ENCODE peak calls at places on chromosome 15, in four cellular contexts. One of them, this sample, is unnamed.

GRCh38 chr15:31337352-31338031 is 10.9 kb downstream of the KLF13 start:
- DNase-seq in tibial artery: no peak
- DNase-seq in A673: no peak
- DNase-seq in adrenal gland: no peak
- DNase-seq in this sample: no peak

GRCh38 chr15:77036537-77037474 is 34.1 kb downstream of the TSPAN3 start:
- DNase-seq in adrenal gland: no peak
- DNase-seq in A673: no peak
- DNase-seq in tibial artery: peak
- DNase-seq in this sample: no peak

GRCh38 chr15:88394553-88395159 is 72.5 kb downstream of the MRPL46 start:
- DNase-seq in adrenal gland: peak
- DNase-seq in tibial artery: no peak
- DNase-seq in A673: no peak
- DNase-seq in this sample: no peak

GRCh38 chr15:45048784-45049631 is 26.0 kb downstream of the SORD start:
- DNase-seq in adrenal gland: peak
- DNase-seq in tibial artery: no peak
- DNase-seq in A673: no peak
- DNase-seq in this sample: no peak

GRCh38 chr15:38745611-38746010 is 181.0 kb upstream of the RASGRP1 start:
- DNase-seq in A673: no peak
- DNase-seq in tibial artery: no peak
- DNase-seq in adrenal gland: no peak
- DNase-seq in this sample: no peak

GRCh38 chr15:63555520-63555919 is 41.7 kb upstream of the FBXL22 start:
- DNase-seq in adrenal gland: no peak
- DNase-seq in tibial artery: no peak
- DNase-seq in A673: no peak
- DNase-seq in this sample: no peak

GRCh38 chr15:70348581-70349344 is 251.0 kb upstream of the TLE3 start:
- DNase-seq in A673: no peak
- DNase-seq in adrenal gland: peak
- DNase-seq in tibial artery: no peak
- DNase-seq in this sample: no peak

GRCh38 chr15:87287156-87287555 is 969.4 kb downstream of the NTRK3 start:
- DNase-seq in adrenal gland: no peak
- DNase-seq in A673: no peak
- DNase-seq in tibial artery: no peak
- DNase-seq in this sample: no peak

GRCh38 chr15:68312701-68313204 is 35.2 kb downstream of the FEM1B start:
- DNase-seq in adrenal gland: no peak
- DNase-seq in tibial artery: peak
- DNase-seq in A673: no peak
- DNase-seq in this sample: no peak

GRCh38 chr15:79290642-79291275 is 8.2 kb downstream of the ANKRD34C start:
- DNase-seq in A673: peak
- DNase-seq in tibial artery: no peak
- DNase-seq in adrenal gland: no peak
- DNase-seq in this sample: no peak

GRCh38 chr15:63597033-63597790 is at the start of gene FBXL22:
- DNase-seq in tibial artery: peak
- DNase-seq in A673: no peak
- DNase-seq in adrenal gland: no peak
- DNase-seq in this sample: no peak

GRCh38 chr15:70237626-70238025 is 139.9 kb upstream of the TLE3 start:
- DNase-seq in tibial artery: no peak
- DNase-seq in A673: no peak
- DNase-seq in adrenal gland: no peak
- DNase-seq in this sample: no peak

GRCh38 chr15:89368566-89369223 is 34.1 kb upstream of the POLG start:
- DNase-seq in tibial artery: no peak
- DNase-seq in A673: no peak
- DNase-seq in adrenal gland: no peak
- DNase-seq in this sample: no peak

GRCh38 chr15:78000927-78001249 is 76.6 kb downstream of the TBC1D2B start:
- DNase-seq in adrenal gland: no peak
- DNase-seq in tibial artery: peak
- DNase-seq in A673: no peak
- DNase-seq in this sample: no peak

GRCh38 chr15:98943609-98944111 is 63.9 kb downstream of the PGPEP1L start:
- DNase-seq in tibial artery: no peak
- DNase-seq in A673: no peak
- DNase-seq in adrenal gland: no peak
- DNase-seq in this sample: peak

GRCh38 chr15:25181290-25182097 is 226.7 kb downstream of the SNRPN start:
- DNase-seq in tibial artery: peak
- DNase-seq in adrenal gland: no peak
- DNase-seq in A673: no peak
- DNase-seq in this sample: peak

DNA sequence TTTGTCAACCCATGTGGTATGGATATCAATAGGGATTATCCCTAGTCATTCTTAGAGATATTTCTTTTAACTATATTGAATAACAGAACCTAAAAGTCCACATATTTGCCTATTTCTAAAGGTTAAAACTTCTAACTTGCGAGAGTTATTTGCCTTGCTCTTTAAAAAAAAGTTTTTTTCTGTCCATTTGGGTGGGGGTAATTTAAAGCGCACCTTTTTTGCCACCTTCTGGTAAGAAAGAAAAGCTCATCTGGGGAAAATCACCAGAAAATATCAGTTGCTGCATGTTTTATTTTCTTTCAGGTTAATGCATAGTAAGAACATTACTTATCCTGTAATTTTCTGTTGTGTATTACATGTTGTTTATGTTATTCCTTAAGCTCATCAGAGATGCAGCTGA is 242.0 kb upstream of the GOLGA6L4 start:
- DNase-seq in tibial artery: no peak
- DNase-seq in adrenal gland: no peak
- DNase-seq in A673: no peak
- DNase-seq in this sample: no peak
- TF ChIP-seq CTCF in tibial artery: no peak
- TF ChIP-seq CTCF in adrenal gland: no peak
- TF ChIP-seq CTCF in A673: no peak
- TF ChIP-seq CTCF in this sample: no peak

GRCh38 chr15:41966920-41967465 is 5.4 kb downstream of the EHD4 start:
- DNase-seq in A673: no peak
- DNase-seq in tibial artery: peak
- DNase-seq in adrenal gland: no peak
- DNase-seq in this sample: no peak

GRCh38 chr15:41965441-41966413 is 6.6 kb downstream of the EHD4 start:
- DNase-seq in A673: no peak
- DNase-seq in tibial artery: peak
- DNase-seq in adrenal gland: no peak
- DNase-seq in this sample: no peak

GRCh38 chr15:41966414-41966812 is 5.9 kb downstream of the EHD4 start:
- DNase-seq in tibial artery: peak
- DNase-seq in A673: no peak
- DNase-seq in adrenal gland: no peak
- DNase-seq in this sample: no peak

GRCh38 chr15:41968738-41969137 is 3.6 kb downstream of the EHD4 start:
- DNase-seq in adrenal gland: no peak
- DNase-seq in tibial artery: no peak
- DNase-seq in A673: peak
- DNase-seq in this sample: no peak

GRCh38 chr15:41967506-41968206 is 4.7 kb downstream of the EHD4 start:
- DNase-seq in tibial artery: peak
- DNase-seq in adrenal gland: peak
- DNase-seq in A673: peak
- DNase-seq in this sample: no peak
- H3K27ac ChIP-seq in tibial artery: peak
- H3K27ac ChIP-seq in adrenal gland: peak
- H3K27ac ChIP-seq in A673: peak
- H3K27ac ChIP-seq in this sample: peak

GRCh38 chr15:85414495-85414894 is 34.1 kb downstream of the AKAP13 start:
- DNase-seq in adrenal gland: no peak
- DNase-seq in tibial artery: no peak
- DNase-seq in A673: no peak
- DNase-seq in this sample: no peak
- TF ChIP-seq CTCF in adrenal gland: no peak
- TF ChIP-seq CTCF in tibial artery: peak
- TF ChIP-seq CTCF in A673: peak
- TF ChIP-seq CTCF in this sample: peak

GRCh38 chr15:66839511-66840112 is 137.6 kb downstream of the SMAD6 start:
- DNase-seq in A673: no peak
- DNase-seq in adrenal gland: no peak
- DNase-seq in tibial artery: peak
- DNase-seq in this sample: no peak
- H3K27ac ChIP-seq in A673: no peak
- H3K27ac ChIP-seq in adrenal gland: no peak
- H3K27ac ChIP-seq in tibial artery: peak
- H3K27ac ChIP-seq in this sample: no peak

DNA sequence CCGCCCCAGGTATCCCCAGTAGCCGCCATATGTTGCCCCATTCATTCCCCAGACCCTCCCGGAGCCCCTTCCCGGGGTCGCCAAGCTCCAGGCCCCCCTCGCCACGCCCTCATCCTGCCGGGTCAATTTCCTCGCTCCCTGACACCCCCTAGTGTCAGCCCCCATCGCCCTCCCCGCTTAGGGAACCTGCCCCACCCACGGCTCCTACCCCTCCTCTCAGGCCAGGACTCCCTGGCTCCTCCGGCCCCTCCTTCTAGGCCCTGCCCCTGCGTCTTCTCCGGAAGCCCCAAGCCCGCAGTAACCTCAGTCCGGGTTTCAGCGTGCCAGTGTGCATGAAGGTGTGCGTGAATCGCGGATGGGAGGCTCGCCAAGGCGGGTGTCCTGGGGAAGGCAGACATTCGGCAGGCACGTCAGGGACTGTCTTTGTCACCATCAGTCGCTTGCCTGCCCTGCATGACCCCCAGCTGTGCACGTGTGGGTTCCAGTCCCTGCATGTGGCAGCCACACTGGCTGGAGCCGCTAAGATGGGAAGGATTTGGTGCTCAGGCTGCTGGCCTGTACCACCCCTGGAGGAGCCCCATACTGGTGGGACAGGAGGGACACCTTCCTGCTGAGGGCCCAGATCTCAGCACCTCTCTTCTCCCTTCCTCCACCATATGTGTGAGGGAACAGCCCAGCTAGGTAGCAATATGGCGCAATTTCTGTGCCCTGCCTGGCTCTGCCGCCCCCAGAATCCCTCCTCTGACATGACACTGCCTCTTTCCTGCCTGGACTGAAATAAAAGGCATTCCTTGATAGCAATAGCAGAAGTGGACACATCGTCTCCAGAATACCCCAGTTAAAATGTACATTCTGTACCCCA is 704 bp downstream of the DISP2 start:
- DNase-seq in adrenal gland: no peak
- DNase-seq in tibial artery: no peak
- DNase-seq in A673: no peak
- DNase-seq in this sample: peak
- TF ChIP-seq CTCF in adrenal gland: no peak
- TF ChIP-seq CTCF in tibial artery: no peak
- TF ChIP-seq CTCF in A673: peak
- TF ChIP-seq CTCF in this sample: no peak

DNA sequence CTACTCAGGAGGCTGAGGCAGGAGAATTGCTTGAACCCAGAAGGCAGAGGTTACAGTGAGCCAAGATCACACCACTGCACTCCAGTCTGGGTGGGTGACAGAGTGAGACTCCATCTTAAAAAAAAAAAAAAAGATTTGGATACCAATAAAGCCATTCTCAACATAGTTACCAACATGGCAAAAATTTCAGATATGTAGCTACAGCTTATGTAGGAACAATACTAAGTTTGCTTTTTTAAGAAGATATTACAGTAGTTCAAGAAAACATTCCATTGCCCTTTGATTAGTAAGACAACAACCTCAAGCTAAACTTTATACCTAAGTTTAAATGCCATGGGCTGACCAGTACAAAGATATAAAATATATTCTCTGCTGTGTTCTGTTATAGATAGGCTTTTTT is 34.4 kb downstream of the ZNF106 start:
- DNase-seq in tibial artery: no peak
- DNase-seq in adrenal gland: no peak
- DNase-seq in A673: no peak
- DNase-seq in this sample: no peak
- H3K27ac ChIP-seq in tibial artery: peak
- H3K27ac ChIP-seq in adrenal gland: peak
- H3K27ac ChIP-seq in A673: peak
- H3K27ac ChIP-seq in this sample: peak

DNA sequence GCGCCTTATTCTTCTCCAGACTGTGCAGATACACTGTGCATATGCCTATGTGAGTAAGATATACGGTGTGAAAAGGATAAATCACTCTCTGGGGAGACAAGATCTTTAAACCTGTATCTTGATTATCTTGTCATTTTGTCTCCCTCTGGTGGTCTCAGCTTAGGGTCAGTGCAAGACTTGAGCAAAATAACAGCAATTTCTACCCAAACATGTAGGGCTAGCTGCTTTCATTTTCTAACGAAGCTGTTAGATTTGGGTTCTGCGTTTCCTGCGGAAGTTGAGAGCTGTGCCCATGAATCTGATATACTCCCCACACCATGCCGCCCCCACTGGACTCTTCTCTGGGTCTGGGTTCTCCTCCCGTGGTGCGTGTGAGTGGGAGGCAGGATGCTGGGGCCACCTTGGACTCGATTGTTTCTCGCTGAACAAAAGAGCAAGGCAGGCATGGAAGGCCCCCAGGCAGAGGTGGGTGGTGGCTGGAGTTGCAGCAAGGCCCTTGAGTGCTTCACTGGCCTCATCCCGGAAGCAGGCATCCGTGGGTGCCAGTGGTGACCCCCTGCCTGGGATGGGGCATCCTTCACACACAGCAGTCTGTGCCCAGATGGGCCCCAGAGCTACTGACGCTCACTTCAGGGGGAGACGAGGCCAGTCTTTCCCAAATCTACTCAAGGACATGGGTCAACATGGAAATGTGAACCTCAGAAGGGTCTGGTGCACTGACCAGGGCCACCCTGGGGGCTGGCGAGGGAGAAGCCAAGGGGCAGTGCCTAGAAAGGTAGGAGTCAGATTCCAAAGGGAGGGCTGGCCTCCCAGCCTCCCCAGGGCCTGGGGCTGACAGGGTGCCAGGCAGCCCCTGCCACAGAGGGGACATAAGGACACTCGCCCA is 179.6 kb downstream of the NSMCE3 start:
- DNase-seq in tibial artery: no peak
- DNase-seq in adrenal gland: no peak
- DNase-seq in A673: peak
- DNase-seq in this sample: no peak
- TF ChIP-seq CTCF in tibial artery: no peak
- TF ChIP-seq CTCF in adrenal gland: no peak
- TF ChIP-seq CTCF in A673: peak
- TF ChIP-seq CTCF in this sample: no peak